ENCODE peak calls at places on chromosomes 3 and 15, in four cellular contexts. F is GM12878, W is IMR-90, Q is HepG2. D is an unnamed sample.

GRCh38 chr3:72591522-72592421 is 256.5 kb downstream of the SHQ1 start:
- DNase-seq in Q (no peak), W (peak), F (no peak), D (peak)

GRCh38 chr3:133827684-133828083 is 22.1 kb downstream of the SRPRB start:
- DNase-seq in Q (no peak), F (no peak), W (no peak), D (no peak)

GRCh38 chr15:50544368-50544767 is 2.1 kb downstream of the USP50 start:
- DNase-seq in F (no peak), W (no peak), Q (no peak), D (no peak)

GRCh38 chr3:129596194-129597086 is 10.0 kb downstream of the PLXND1 start:
- DNase-seq in Q (peak), F (no peak), W (peak), D (no peak)

GRCh38 chr3:4993276-4994143 is 14.3 kb downstream of the BHLHE40 start:
- DNase-seq in Q (no peak), F (no peak), W (no peak), D (no peak)

GRCh38 chr3:128281461-128282367 is 128.4 kb downstream of the EEFSEC start:
- DNase-seq in W (no peak), F (no peak), Q (no peak), D (no peak)

GRCh38 chr3:81451611-81452010 is 309.8 kb downstream of the GBE1 start:
- DNase-seq in F (no peak), Q (no peak), W (no peak), D (no peak)

GRCh38 chr3:183369626-183370025 is 58.8 kb downstream of the MCF2L2 start:
- DNase-seq in F (no peak), W (no peak), Q (no peak), D (no peak)

GRCh38 chr15:26453914-26454313 is 319.0 kb downstream of the GABRB3 start:
- DNase-seq in F (no peak), Q (no peak), W (no peak), D (no peak)

GRCh38 chr15:60854858-60855568 is 374.1 kb downstream of the RORA start:
- DNase-seq in W (peak), F (no peak), Q (no peak), D (no peak)

GRCh38 chr3:46912986-46913385 is 35.5 kb downstream of the PTH1R start:
- DNase-seq in F (no peak), Q (no peak), W (no peak), D (no peak)

GRCh38 chr15:53525894-53526293 is 233.6 kb downstream of the WDR72 start:
- DNase-seq in W (no peak), Q (no peak), F (no peak), D (no peak)

GRCh38 chr15:71056111-71056510 is 59.2 kb upstream of the THSD4 start:
- DNase-seq in Q (no peak), F (no peak), W (no peak), D (no peak)

GRCh38 chr15:38010390-38010789 is 76.0 kb downstream of the TMCO5A start:
- DNase-seq in F (no peak), W (no peak), Q (no peak), D (no peak)

GRCh38 chr3:31532587-31533168 is at the start of gene STT3B:
- DNase-seq in F (peak), W (peak), Q (peak), D (no peak)
- TF ChIP-seq RFX5 in F (no peak), W (no peak), Q (no peak), D (no peak)

GRCh38 chr3:153426344-153426743 is 264.3 kb downstream of the RAP2B start:
- DNase-seq in W (no peak), Q (no peak), F (no peak), D (no peak)

GRCh38 chr3:153426803-153427202 is 264.8 kb downstream of the RAP2B start:
- DNase-seq in F (no peak), W (no peak), Q (no peak), D (no peak)

DNA sequence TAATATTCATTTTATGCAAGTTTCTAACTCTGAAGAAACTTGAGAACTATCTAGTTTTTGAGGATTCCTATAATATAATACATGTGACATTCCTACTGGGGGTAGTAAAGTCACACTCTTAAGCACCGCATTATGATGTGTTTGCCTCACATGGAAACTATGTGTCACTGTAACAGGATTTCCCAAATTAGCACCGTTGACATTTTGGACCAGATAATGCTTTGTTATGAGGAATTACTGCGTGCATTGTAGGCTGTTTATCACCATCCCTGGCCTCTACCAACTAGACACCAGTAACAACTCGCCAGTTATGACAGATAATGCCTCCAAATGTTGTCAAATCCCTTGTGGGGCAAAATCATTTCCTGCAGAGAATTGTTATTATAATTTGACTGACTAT is 267.8 kb downstream of the RAP2B start:
- DNase-seq in W (no peak), F (no peak), Q (no peak), D (no peak)
- TF ChIP-seq RFX5 in W (no peak), F (no peak), Q (no peak), D (no peak)

GRCh38 chr3:18007980-18008379 is 265.5 kb upstream of the TBC1D5 start:
- DNase-seq in F (no peak), W (no peak), Q (no peak), D (no peak)
- TF ChIP-seq RFX5 in F (no peak), W (no peak), Q (no peak), D (no peak)

DNA sequence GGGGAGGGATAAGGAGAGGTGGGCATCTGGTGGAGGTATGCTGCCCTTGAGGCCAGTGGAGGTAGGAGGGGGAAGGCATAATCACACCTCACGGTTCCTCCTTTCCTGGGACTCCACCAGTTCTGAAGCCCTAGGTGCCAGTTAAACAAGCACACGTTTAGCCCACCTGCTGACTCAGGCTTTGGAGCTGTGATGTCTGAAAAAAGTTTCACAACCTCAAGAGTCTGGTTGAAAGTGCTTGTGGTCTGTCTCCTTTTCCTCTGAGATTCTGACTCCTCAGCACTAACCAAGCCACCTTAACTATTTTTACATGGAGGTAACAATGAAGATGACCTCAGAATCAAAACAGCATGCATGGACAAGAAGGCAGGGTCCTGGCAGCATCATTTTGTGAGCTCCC is 23.0 kb downstream of the HPS3 start:
- DNase-seq in F (peak), Q (no peak), W (peak), D (no peak)
- TF ChIP-seq RFX5 in F (no peak), Q (no peak), W (no peak), D (no peak)

GRCh38 chr15:31372635-31373091 is 46.0 kb downstream of the KLF13 start:
- DNase-seq in Q (no peak), F (no peak), W (peak), D (peak)

GRCh38 chr15:31367730-31368344 is 41.2 kb downstream of the KLF13 start:
- DNase-seq in F (no peak), Q (no peak), W (no peak), D (no peak)

GRCh38 chr15:31367021-31367729 is 40.5 kb downstream of the KLF13 start:
- DNase-seq in Q (no peak), W (no peak), F (no peak), D (no peak)

GRCh38 chr15:31371520-31372240 is 45.0 kb downstream of the KLF13 start:
- DNase-seq in Q (no peak), F (no peak), W (no peak), D (no peak)

GRCh38 chr15:31369716-31370115 is 43.1 kb downstream of the KLF13 start:
- DNase-seq in Q (no peak), W (no peak), F (no peak), D (no peak)
- TF ChIP-seq RFX5 in Q (no peak), W (no peak), F (no peak), D (no peak)

GRCh38 chr15:94235681-94236080 is 4.3 kb downstream of the MCTP2 start:
- DNase-seq in W (no peak), F (no peak), Q (no peak), D (no peak)
- TF ChIP-seq RFX5 in W (no peak), F (no peak), Q (no peak), D (no peak)

GRCh38 chr15:34616613-34617012 is 33.2 kb upstream of the GOLGA8B start:
- DNase-seq in Q (peak), F (no peak), W (peak), D (no peak)
- TF ChIP-seq RFX5 in Q (no peak), F (no peak), W (no peak), D (no peak)

GRCh38 chr15:29134239-29134638 is 135.4 kb downstream of the NSMCE3 start:
- DNase-seq in W (no peak), F (no peak), Q (no peak), D (no peak)

GRCh38 chr15:29133791-29134190 is 135.8 kb downstream of the NSMCE3 start:
- DNase-seq in W (no peak), Q (no peak), F (no peak), D (no peak)

GRCh38 chr15:29134641-29135071 is 135.0 kb downstream of the NSMCE3 start:
- DNase-seq in F (no peak), W (no peak), Q (no peak), D (no peak)

GRCh38 chr15:29135702-29136426 is 133.8 kb downstream of the NSMCE3 start:
- DNase-seq in W (no peak), F (no peak), Q (no peak), D (no peak)

GRCh38 chr15:29135266-29135665 is 134.4 kb downstream of the NSMCE3 start:
- DNase-seq in F (no peak), W (peak), Q (no peak), D (no peak)
- TF ChIP-seq RFX5 in F (no peak), W (no peak), Q (no peak), D (no peak)